ENCODE peak calls at places on chromosomes 13 and 19, in five cellular contexts. D is amygdala; E is stimulated activated CD4-positive, alpha-beta T cell treated with anti-CD3 and anti-CD28 coated beads, TNF-alpha, amount 100 ng/mL, for 4 hours; V is GM03348; P is aorta. G is an unnamed sample.

GRCh38 chr13:25262261-25262660 is 25.0 kb downstream of the MTMR6 start:
- DNase-seq in D (no peak), E (no peak), V (no peak), P (no peak), G (no peak)

GRCh38 chr19:49117677-49118564 is 1.0 kb downstream of the C19orf73 start:
- DNase-seq in D (no peak), E (no peak), V (no peak), P (no peak), G (no peak)

GRCh38 chr19:35744335-35744687 is 907 bp downstream of the U2AF1L4 start:
- DNase-seq in D (no peak), E (no peak), V (no peak), P (no peak), G (no peak)

GRCh38 chr13:113114511-113115362 is 7.9 kb upstream of the F10 start:
- DNase-seq in D (no peak), E (no peak), V (no peak), P (peak), G (peak)

GRCh38 chr13:66859934-66860867 is 369.9 kb downstream of the PCDH9 start:
- DNase-seq in D (no peak), E (no peak), V (no peak), P (no peak), G (no peak)

GRCh38 chr19:3606174-3606689 is 443 bp downstream of the TBXA2R start:
- DNase-seq in D (peak), E (no peak), V (peak), P (peak), G (peak)

GRCh38 chr19:50311723-50312635 is 17.2 kb downstream of the KCNC3 start:
- DNase-seq in D (peak), E (no peak), V (peak), P (no peak), G (no peak)

GRCh38 chr13:72221276-72221962 is 354.4 kb upstream of the DACH1 start:
- DNase-seq in D (no peak), E (no peak), V (no peak), P (no peak), G (no peak)

GRCh38 chr19:37989855-37990254 is 82.8 kb downstream of the SIPA1L3 start:
- DNase-seq in D (no peak), E (no peak), V (no peak), P (no peak), G (no peak)

GRCh38 chr19:49567722-49568454 is 12.5 kb downstream of the NOSIP start:
- DNase-seq in D (no peak), E (no peak), V (peak), P (no peak), G (no peak)

GRCh38 chr19:46080561-46080960 is 39.8 kb upstream of the IGFL4 start:
- DNase-seq in D (no peak), E (no peak), V (peak), P (no peak), G (no peak)

GRCh38 chr13:97316390-97316789 is 94.3 kb downstream of the MBNL2 start:
- DNase-seq in D (no peak), E (no peak), V (no peak), P (no peak), G (no peak)

GRCh38 chr13:86020350-86021002 is 221.3 kb upstream of the SLITRK6 start:
- DNase-seq in D (no peak), E (no peak), V (no peak), P (no peak), G (no peak)

GRCh38 chr19:1775951-1776605 is 22.8 kb downstream of the ONECUT3 start:
- DNase-seq in D (no peak), E (no peak), V (no peak), P (no peak), G (no peak)

GRCh38 chr13:26590379-26590778 is 32.9 kb downstream of the WASF3 start:
- DNase-seq in D (no peak), E (no peak), V (no peak), P (no peak), G (no peak)

GRCh38 chr13:41554626-41555386 is 97.5 kb downstream of the RGCC start:
- DNase-seq in D (no peak), E (no peak), V (no peak), P (no peak), G (no peak)

GRCh38 chr13:27022571-27023311 is 148.9 kb downstream of the USP12 start:
- DNase-seq in D (peak), E (no peak), V (no peak), P (no peak), G (no peak)

GRCh38 chr19:6947745-6948144 is 60.4 kb downstream of the ADGRE1 start:
- DNase-seq in D (no peak), E (no peak), V (peak), P (no peak), G (no peak)

GRCh38 chr19:15628236-15629002 is 12.3 kb upstream of the CYP4F3 start:
- DNase-seq in D (no peak), E (no peak), V (no peak), P (no peak), G (no peak)

GRCh38 chr13:92251815-92252214 is 853.4 kb downstream of the GPC5 start:
- DNase-seq in D (no peak), E (no peak), V (no peak), P (no peak), G (no peak)

GRCh38 chr13:110627351-110627750 is 12.0 kb downstream of the NAXD start:
- DNase-seq in D (no peak), E (no peak), V (no peak), P (no peak), G (no peak)

GRCh38 chr19:6066661-6067646 is 43.3 kb downstream of the RFX2 start:
- DNase-seq in D (peak), E (no peak), V (peak), P (peak), G (peak)

GRCh38 chr19:3785938-3786824 is at the start of gene MATK:
- DNase-seq in D (no peak), E (no peak), V (no peak), P (no peak), G (no peak)

GRCh38 chr19:7743425-7743841 is 3.9 kb downstream of the CD209 start:
- DNase-seq in D (no peak), E (no peak), V (no peak), P (no peak), G (peak)

GRCh38 chr13:48456546-48456945 is 43.6 kb upstream of the LPAR6 start:
- DNase-seq in D (no peak), E (no peak), V (no peak), P (no peak), G (peak)

GRCh38 chr19:32287086-32287485 is 58.3 kb upstream of the ZNF507 start:
- DNase-seq in D (no peak), E (no peak), V (no peak), P (no peak), G (no peak)

GRCh38 chr19:42628411-42629135 is 33.8 kb upstream of the CEACAM8 start:
- DNase-seq in D (no peak), E (no peak), V (no peak), P (no peak), G (no peak)

GRCh38 chr13:109904218-109904617 is 117.8 kb upstream of the IRS2 start:
- DNase-seq in D (no peak), E (no peak), V (no peak), P (no peak), G (no peak)

GRCh38 chr19:49398931-49399330 is 10.9 kb downstream of the KASH5 start:
- DNase-seq in D (no peak), E (no peak), V (no peak), P (no peak), G (peak)

GRCh38 chr19:39969266-39969665 is 1.7 kb upstream of the PSMC4 start:
- DNase-seq in D (no peak), E (no peak), V (no peak), P (no peak), G (no peak)

GRCh38 chr13:20069956-20070355 is 90.9 kb downstream of the GJA3 start:
- DNase-seq in D (no peak), E (no peak), V (no peak), P (no peak), G (no peak)

GRCh38 chr13:45537506-45537905 is 72.8 kb downstream of the COG3 start:
- DNase-seq in D (no peak), E (no peak), V (no peak), P (no peak), G (no peak)

GRCh38 chr13:75312884-75313520 is 169.0 kb downstream of the TBC1D4 start:
- DNase-seq in D (no peak), E (no peak), V (no peak), P (no peak), G (no peak)

G was measured in posterior vena cava.